ENCODE peak calls at places on chromosomes 6 and 20, in four cellular contexts. One of them, this sample, is unnamed.

GRCh38 chr6:63816979-63817436 is 181.4 kb downstream of the PHF3 start:
- DNase-seq in ovary: no peak
- DNase-seq in NCI-H460: no peak
- DNase-seq in non-pigmented ciliary epithelial cell: no peak
- DNase-seq in this sample: no peak

GRCh38 chr20:59016795-59017492 is 2.3 kb upstream of the TUBB1 start:
- DNase-seq in ovary: no peak
- DNase-seq in NCI-H460: no peak
- DNase-seq in non-pigmented ciliary epithelial cell: no peak
- DNase-seq in this sample: no peak

GRCh38 chr20:14203657-14204056 is 133.8 kb downstream of the FLRT3 start:
- DNase-seq in ovary: no peak
- DNase-seq in NCI-H460: no peak
- DNase-seq in non-pigmented ciliary epithelial cell: no peak
- DNase-seq in this sample: no peak

GRCh38 chr6:21992178-21992967 is 304.5 kb downstream of the PRL start:
- DNase-seq in ovary: no peak
- DNase-seq in NCI-H460: no peak
- DNase-seq in non-pigmented ciliary epithelial cell: peak
- DNase-seq in this sample: no peak

GRCh38 chr6:24099181-24099580 is 26.8 kb upstream of the NRSN1 start:
- DNase-seq in ovary: no peak
- DNase-seq in NCI-H460: no peak
- DNase-seq in non-pigmented ciliary epithelial cell: no peak
- DNase-seq in this sample: no peak

GRCh38 chr6:136072691-136073090 is 177.4 kb downstream of the MTFR2 start:
- DNase-seq in ovary: no peak
- DNase-seq in NCI-H460: no peak
- DNase-seq in non-pigmented ciliary epithelial cell: no peak
- DNase-seq in this sample: no peak

GRCh38 chr6:30670760-30671527 is 1.9 kb downstream of the DHX16 start:
- DNase-seq in ovary: no peak
- DNase-seq in NCI-H460: no peak
- DNase-seq in non-pigmented ciliary epithelial cell: no peak
- DNase-seq in this sample: no peak

GRCh38 chr20:45088247-45088646 is 12.7 kb downstream of the KCNS1 start:
- DNase-seq in ovary: no peak
- DNase-seq in NCI-H460: no peak
- DNase-seq in non-pigmented ciliary epithelial cell: no peak
- DNase-seq in this sample: no peak

GRCh38 chr6:120005292-120005976 is 655.9 kb upstream of the MAN1A1 start:
- DNase-seq in ovary: no peak
- DNase-seq in NCI-H460: peak
- DNase-seq in non-pigmented ciliary epithelial cell: no peak
- DNase-seq in this sample: peak

GRCh38 chr20:45897289-45897688 is 6.2 kb downstream of the CTSA start:
- DNase-seq in ovary: no peak
- DNase-seq in NCI-H460: no peak
- DNase-seq in non-pigmented ciliary epithelial cell: no peak
- DNase-seq in this sample: no peak

GRCh38 chr6:113449051-113449450 is 408.1 kb upstream of the MARCKS start:
- DNase-seq in ovary: no peak
- DNase-seq in NCI-H460: no peak
- DNase-seq in non-pigmented ciliary epithelial cell: no peak
- DNase-seq in this sample: no peak

GRCh38 chr20:59718071-59718470 is 113.7 kb downstream of the PHACTR3 start:
- DNase-seq in ovary: no peak
- DNase-seq in NCI-H460: no peak
- DNase-seq in non-pigmented ciliary epithelial cell: no peak
- DNase-seq in this sample: no peak

GRCh38 chr6:133761706-133762105 is 127.2 kb upstream of the TCF21 start:
- DNase-seq in ovary: no peak
- DNase-seq in NCI-H460: no peak
- DNase-seq in non-pigmented ciliary epithelial cell: no peak
- DNase-seq in this sample: no peak

GRCh38 chr6:158031445-158032353 is 50.0 kb downstream of the SYNJ2 start:
- DNase-seq in ovary: no peak
- DNase-seq in NCI-H460: no peak
- DNase-seq in non-pigmented ciliary epithelial cell: no peak
- DNase-seq in this sample: no peak

GRCh38 chr20:7399575-7399974 is 540.7 kb downstream of the HAO1 start:
- DNase-seq in ovary: no peak
- DNase-seq in NCI-H460: no peak
- DNase-seq in non-pigmented ciliary epithelial cell: no peak
- DNase-seq in this sample: no peak

GRCh38 chr6:136816716-136817115 is 5.7 kb upstream of the PEX7 start:
- DNase-seq in ovary: no peak
- DNase-seq in NCI-H460: no peak
- DNase-seq in non-pigmented ciliary epithelial cell: no peak
- DNase-seq in this sample: no peak

GRCh38 chr20:33554914-33555420 is 65.1 kb downstream of the CBFA2T2 start:
- DNase-seq in ovary: no peak
- DNase-seq in NCI-H460: peak
- DNase-seq in non-pigmented ciliary epithelial cell: peak
- DNase-seq in this sample: peak

GRCh38 chr6:108947114-108947854 is 99.1 kb downstream of the ARMC2 start:
- DNase-seq in ovary: no peak
- DNase-seq in NCI-H460: no peak
- DNase-seq in non-pigmented ciliary epithelial cell: peak
- DNase-seq in this sample: peak

GRCh38 chr20:9059931-9060330 is 9.0 kb upstream of the PLCB4 start:
- DNase-seq in ovary: no peak
- DNase-seq in NCI-H460: no peak
- DNase-seq in non-pigmented ciliary epithelial cell: no peak
- DNase-seq in this sample: no peak

GRCh38 chr6:15585936-15586335 is 76.9 kb downstream of the DTNBP1 start:
- DNase-seq in ovary: no peak
- DNase-seq in NCI-H460: no peak
- DNase-seq in non-pigmented ciliary epithelial cell: no peak
- DNase-seq in this sample: no peak

GRCh38 chr6:132780770-132781371 is 17.6 kb downstream of the SLC18B1 start:
- DNase-seq in ovary: no peak
- DNase-seq in NCI-H460: no peak
- DNase-seq in non-pigmented ciliary epithelial cell: no peak
- DNase-seq in this sample: no peak

GRCh38 chr6:130293800-130294199 is 71.0 kb upstream of the SAMD3 start:
- DNase-seq in ovary: no peak
- DNase-seq in NCI-H460: peak
- DNase-seq in non-pigmented ciliary epithelial cell: peak
- DNase-seq in this sample: no peak

GRCh38 chr20:43939762-43940121 is 25.1 kb downstream of the TOX2 start:
- DNase-seq in ovary: no peak
- DNase-seq in NCI-H460: no peak
- DNase-seq in non-pigmented ciliary epithelial cell: no peak
- DNase-seq in this sample: no peak

GRCh38 chr6:119138906-119139541 is 60.6 kb upstream of the FAM184A start:
- DNase-seq in ovary: no peak
- DNase-seq in NCI-H460: no peak
- DNase-seq in non-pigmented ciliary epithelial cell: no peak
- DNase-seq in this sample: no peak

GRCh38 chr20:1402149-1402548 is 9.3 kb upstream of the FKBP1A start:
- DNase-seq in ovary: no peak
- DNase-seq in NCI-H460: no peak
- DNase-seq in non-pigmented ciliary epithelial cell: no peak
- DNase-seq in this sample: no peak

GRCh38 chr6:53322188-53323029 is 26.3 kb downstream of the ELOVL5 start:
- DNase-seq in ovary: no peak
- DNase-seq in NCI-H460: no peak
- DNase-seq in non-pigmented ciliary epithelial cell: no peak
- DNase-seq in this sample: no peak

GRCh38 chr20:59027746-59028320 is 4.3 kb downstream of the ATP5F1E start:
- DNase-seq in ovary: no peak
- DNase-seq in NCI-H460: no peak
- DNase-seq in non-pigmented ciliary epithelial cell: peak
- DNase-seq in this sample: no peak

GRCh38 chr6:53666271-53666626 is 693 bp upstream of the KLHL31 start:
- DNase-seq in ovary: no peak
- DNase-seq in NCI-H460: no peak
- DNase-seq in non-pigmented ciliary epithelial cell: no peak
- DNase-seq in this sample: no peak

GRCh38 chr6:43916924-43917877 is 147.2 kb downstream of the VEGFA start:
- DNase-seq in ovary: peak
- DNase-seq in NCI-H460: no peak
- DNase-seq in non-pigmented ciliary epithelial cell: no peak
- DNase-seq in this sample: no peak

GRCh38 chr6:123091091-123091895 is 95.3 kb downstream of the CLVS2 start:
- DNase-seq in ovary: no peak
- DNase-seq in NCI-H460: peak
- DNase-seq in non-pigmented ciliary epithelial cell: peak
- DNase-seq in this sample: no peak

GRCh38 chr6:1390071-1390804 is 862 bp downstream of the FOXF2 start:
- DNase-seq in ovary: no peak
- DNase-seq in NCI-H460: no peak
- DNase-seq in non-pigmented ciliary epithelial cell: no peak
- DNase-seq in this sample: no peak

GRCh38 chr6:136723780-136724179 is 68.5 kb downstream of the MAP3K5 start:
- DNase-seq in ovary: no peak
- DNase-seq in NCI-H460: no peak
- DNase-seq in non-pigmented ciliary epithelial cell: no peak
- DNase-seq in this sample: no peak

GRCh38 chr6:129686941-129687627 is 22.9 kb downstream of the ARHGAP18 start:
- DNase-seq in ovary: no peak
- DNase-seq in NCI-H460: no peak
- DNase-seq in non-pigmented ciliary epithelial cell: no peak
- DNase-seq in this sample: no peak

GRCh38 chr6:32047084-32047478 is 8.9 kb downstream of the CYP21A2 start:
- DNase-seq in ovary: peak
- DNase-seq in NCI-H460: peak
- DNase-seq in non-pigmented ciliary epithelial cell: no peak
- DNase-seq in this sample: no peak

GRCh38 chr6:106132153-106132698 is 46.1 kb downstream of the PRDM1 start:
- DNase-seq in ovary: no peak
- DNase-seq in NCI-H460: no peak
- DNase-seq in non-pigmented ciliary epithelial cell: no peak
- DNase-seq in this sample: no peak

GRCh38 chr6:118325220-118325860 is 222.8 kb upstream of the PLN start:
- DNase-seq in ovary: no peak
- DNase-seq in NCI-H460: no peak
- DNase-seq in non-pigmented ciliary epithelial cell: no peak
- DNase-seq in this sample: no peak

GRCh38 chr6:117352466-117353081 is 73.2 kb downstream of the ROS1 start:
- DNase-seq in ovary: no peak
- DNase-seq in NCI-H460: no peak
- DNase-seq in non-pigmented ciliary epithelial cell: no peak
- DNase-seq in this sample: no peak

GRCh38 chr6:35091353-35092083 is 49.6 kb downstream of the TCP11 start:
- DNase-seq in ovary: no peak
- DNase-seq in NCI-H460: no peak
- DNase-seq in non-pigmented ciliary epithelial cell: no peak
- DNase-seq in this sample: no peak

GRCh38 chr6:21478411-21478810 is 115.1 kb upstream of the SOX4 start:
- DNase-seq in ovary: no peak
- DNase-seq in NCI-H460: no peak
- DNase-seq in non-pigmented ciliary epithelial cell: no peak
- DNase-seq in this sample: no peak

GRCh38 chr6:20924911-20925543 is 390.8 kb downstream of the CDKAL1 start:
- DNase-seq in ovary: no peak
- DNase-seq in NCI-H460: no peak
- DNase-seq in non-pigmented ciliary epithelial cell: no peak
- DNase-seq in this sample: no peak

This sample was measured in DMS79.